ENCODE peak calls at places on chromosomes 11 and 22, in four cellular contexts. U, Y, I and S are unnamed samples.

GRCh38 chr22:44191036-44191454 is 10.3 kb downstream of the PARVG start:
- DNase-seq in U (no peak), Y (no peak), I (no peak), S (no peak)

GRCh38 chr11:125201525-125202121 is 37.1 kb downstream of the PKNOX2 start:
- DNase-seq in U (no peak), Y (peak), I (no peak), S (no peak)

GRCh38 chr11:81237139-81237538 is 1496.5 kb downstream of the FAM181B start:
- DNase-seq in U (no peak), Y (peak), I (peak), S (peak)

GRCh38 chr11:95791385-95792033 is 1.2 kb downstream of the CEP57 start:
- DNase-seq in U (no peak), Y (no peak), I (no peak), S (no peak)

GRCh38 chr11:29306527-29306926 is 710.3 kb downstream of the KCNA4 start:
- DNase-seq in U (no peak), Y (no peak), I (peak), S (no peak)

GRCh38 chr11:64385953-64386704 is 27.2 kb downstream of the RPS6KA4 start:
- DNase-seq in U (no peak), Y (no peak), I (peak), S (no peak)

GRCh38 chr22:33299245-33299956 is 241.2 kb upstream of the SYN3 start:
- DNase-seq in U (no peak), Y (no peak), I (no peak), S (no peak)

GRCh38 chr11:67500818-67501584 is 4.2 kb downstream of the PITPNM1 start:
- DNase-seq in U (no peak), Y (no peak), I (no peak), S (no peak)

GRCh38 chr11:107688322-107688918 is 23.4 kb downstream of the SLN start:
- DNase-seq in U (no peak), Y (no peak), I (no peak), S (no peak)

GRCh38 chr11:104705475-104706195 is 192.6 kb downstream of the CASP12 start:
- DNase-seq in U (peak), Y (peak), I (no peak), S (no peak)

GRCh38 chr22:50264104-50264745 is 2.7 kb upstream of the MAPK12 start:
- DNase-seq in U (no peak), Y (no peak), I (no peak), S (no peak)

GRCh38 chr11:71370895-71371673 is 77.1 kb downstream of the DHCR7 start:
- DNase-seq in U (no peak), Y (no peak), I (no peak), S (peak)

GRCh38 chr11:113728814-113729213 is 22.7 kb upstream of the TMPRSS5 start:
- DNase-seq in U (no peak), Y (no peak), I (no peak), S (no peak)

GRCh38 chr11:70510571-70510970 is 112.2 kb downstream of the CTTN start:
- DNase-seq in U (no peak), Y (no peak), I (no peak), S (no peak)

GRCh38 chr11:8839957-8840945 is 70.7 kb upstream of the AKIP1 start:
- DNase-seq in U (no peak), Y (peak), I (peak), S (peak)

GRCh38 chr11:76245720-76246119 is 39.4 kb upstream of the WNT11 start:
- DNase-seq in U (no peak), Y (no peak), I (no peak), S (no peak)